ENCODE peak calls at places on chromosomes 11 and 22, in four cellular contexts. A is brain microvascular endothelial cell, B is fibroblast of lung, N is lower lobe of right lung. D is an unnamed sample.

GRCh38 chr11:64164392-64165312 is 1.3 kb downstream of the MACROD1 start:
- DNase-seq in A (no peak), B (no peak), N (no peak), D (no peak)

GRCh38 chr11:122983438-122984185 is 2.0 kb upstream of the BSX start:
- DNase-seq in A (no peak), B (no peak), N (no peak), D (no peak)

GRCh38 chr11:126680109-126680508 is 320.5 kb downstream of the KIRREL3 start:
- DNase-seq in A (no peak), B (peak; percentile 33), N (no peak), D (no peak)

GRCh38 chr11:77522215-77522614 is 48.3 kb upstream of the PAK1 start:
- DNase-seq in A (no peak), B (peak; percentile 94), N (no peak), D (no peak)

GRCh38 chr11:133467686-133468085 is 64.6 kb downstream of the OPCML start:
- DNase-seq in A (no peak), B (no peak), N (no peak), D (no peak)

GRCh38 chr11:1879941-1880720 is 11.6 kb downstream of the PRR33 start:
- DNase-seq in A (no peak), B (peak; percentile 34), N (peak; percentile 47), D (peak; percentile 91)

GRCh38 chr22:46075764-46076531 is 74.4 kb upstream of the PPARA start:
- DNase-seq in A (no peak), B (no peak), N (peak; percentile 32), D (peak; percentile 39)

GRCh38 chr11:45385844-45386243 is 99.7 kb upstream of the SYT13 start:
- DNase-seq in A (no peak), B (no peak), N (no peak), D (no peak)

GRCh38 chr11:61293869-61294716 is 1.0 kb downstream of the VWCE start:
- DNase-seq in A (peak; percentile 34), B (peak; percentile 35), N (peak; percentile 55), D (peak; percentile 58)

GRCh38 chr22:37267128-37267587 is 15.2 kb upstream of the CYTH4 start:
- DNase-seq in A (no peak), B (no peak), N (peak; percentile 71), D (peak; percentile 82)

GRCh38 chr22:41308544-41308947 is 7.2 kb downstream of the ZC3H7B start:
- DNase-seq in A (no peak), B (no peak), N (no peak), D (no peak)

GRCh38 chr22:49392841-49393510 is 434.7 kb downstream of the BRD1 start:
- DNase-seq in A (no peak), B (no peak), N (no peak), D (peak; percentile 13)

GRCh38 chr11:65297026-65297667 is 17.5 kb upstream of the CDC42EP2 start:
- DNase-seq in A (no peak), B (no peak), N (no peak), D (peak; percentile 67)

GRCh38 chr11:10599388-10600175 is 31.1 kb upstream of the LYVE1 start:
- DNase-seq in A (no peak), B (no peak), N (no peak), D (no peak)

GRCh38 chr11:62710001-62710345 is 2.5 kb downstream of the GNG3 start:
- DNase-seq in A (no peak), B (no peak), N (no peak), D (peak; percentile 73)

GRCh38 chr11:72813740-72814138 is 472 bp upstream of the ATG16L2 start:
- DNase-seq in A (peak; percentile 65), B (no peak), N (peak; percentile 93), D (peak; percentile 90)

GRCh38 chr22:22587577-22588188 is 28.6 kb upstream of the PRAME start:
- DNase-seq in A (no peak), B (no peak), N (no peak), D (no peak)

GRCh38 chr11:109552376-109552775 is 130.4 kb downstream of the C11orf87 start:
- DNase-seq in A (no peak), B (peak; percentile 41), N (no peak), D (no peak)

GRCh38 chr22:49149721-49150608 is 677.7 kb downstream of the BRD1 start:
- DNase-seq in A (no peak), B (no peak), N (no peak), D (no peak)

GRCh38 chr11:22432331-22433065 is 94.3 kb downstream of the SLC17A6 start:
- DNase-seq in A (peak; percentile 33), B (peak; percentile 66), N (no peak), D (peak; percentile 35)

GRCh38 chr11:15800121-15800800 is 556.1 kb downstream of the SOX6 start:
- DNase-seq in A (peak; percentile 88), B (peak; percentile 96), N (peak; percentile 69), D (peak; percentile 89)

GRCh38 chr11:64124147-64124546 is 41.8 kb downstream of the MACROD1 start:
- DNase-seq in A (no peak), B (no peak), N (no peak), D (no peak)

GRCh38 chr11:28697920-28698827 is 590.0 kb downstream of the METTL15 start:
- DNase-seq in A (peak; percentile 43), B (peak; percentile 30), N (no peak), D (peak; percentile 59)

GRCh38 chr11:83073884-83074283 is 2.2 kb upstream of the RAB30 start:
- DNase-seq in A (no peak), B (no peak), N (no peak), D (no peak)
- H3K4me3 ChIP-seq in A (no peak overlapping the region), B (no peak overlapping the region), N (no peak overlapping the region), D (no peak overlapping the region)

DNA sequence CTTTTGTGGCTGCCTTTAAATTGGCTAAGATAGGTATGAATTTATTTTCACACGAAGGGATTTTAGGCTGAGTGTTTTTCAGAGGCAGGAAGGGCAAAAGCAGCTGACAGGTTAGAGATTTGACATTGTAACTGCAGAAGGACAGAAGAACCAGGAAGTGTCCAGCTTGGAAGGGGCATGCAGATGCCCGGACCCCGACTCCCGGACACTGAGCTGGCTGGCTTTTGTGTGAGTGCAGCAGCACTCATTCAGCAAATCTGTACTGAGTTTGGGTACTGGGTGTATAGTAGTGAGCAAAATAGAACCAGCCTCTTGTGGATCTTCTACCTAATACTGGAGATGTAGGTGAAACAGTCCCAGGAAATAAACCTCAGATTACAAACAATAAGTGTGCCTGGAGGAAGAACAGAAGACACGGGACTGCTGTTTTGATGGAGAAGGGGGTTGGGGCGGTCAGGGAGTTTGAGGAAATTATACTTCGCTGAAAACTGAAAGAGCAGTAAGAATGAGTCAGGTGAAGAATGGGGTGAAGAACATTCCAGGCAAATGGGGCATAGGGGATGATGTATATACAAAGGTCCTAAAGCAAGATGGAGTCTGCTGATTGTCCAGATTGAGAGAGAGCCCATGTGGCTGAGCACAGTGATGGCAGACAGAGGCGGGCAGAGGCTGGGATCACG is 64.6 kb downstream of the PPFIBP2 start:
- DNase-seq in A (no peak), B (no peak), N (no peak), D (no peak)
- H3K27ac ChIP-seq in A (no peak overlapping the region), B (peak overlapping the region; percentile 50), N (peak overlapping the region; percentile 83), D (peak overlapping the region; percentile 57)

DNA sequence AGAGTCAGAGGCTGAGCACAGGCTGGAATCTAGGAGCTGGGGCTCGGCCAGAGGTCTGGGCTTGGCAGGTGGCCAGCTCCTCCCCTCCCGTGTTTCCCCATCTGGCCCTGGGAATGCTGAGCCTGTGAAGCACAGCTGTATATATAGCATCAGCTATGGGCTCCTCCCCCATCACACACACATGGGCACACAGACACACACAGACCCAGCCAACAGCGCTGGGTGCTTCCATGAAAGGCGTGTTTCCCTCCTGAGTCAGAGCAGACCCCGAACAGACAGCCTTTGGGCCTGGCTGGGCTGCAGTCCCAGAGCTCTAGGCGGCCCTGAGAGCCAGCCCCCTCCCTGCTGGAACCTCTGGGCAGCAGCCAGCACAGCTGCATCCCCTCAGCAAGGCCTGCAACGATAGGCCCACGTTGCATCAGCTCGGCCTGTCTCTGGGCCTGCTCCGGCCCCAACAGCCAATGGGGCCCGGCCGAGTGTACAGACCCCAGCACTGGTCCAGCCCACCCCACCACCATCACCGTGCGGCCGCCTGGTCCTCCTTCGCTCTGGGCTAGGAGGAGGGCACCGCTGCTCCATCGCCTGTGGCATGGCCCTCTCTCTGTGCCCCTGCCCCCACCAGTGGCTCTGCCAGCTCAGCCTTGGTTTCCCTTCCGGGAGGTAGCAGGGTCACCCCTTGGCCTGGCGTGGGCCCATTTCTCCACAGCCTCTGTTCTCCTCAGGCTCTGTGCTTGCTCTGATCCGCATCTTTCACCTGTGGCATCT is 7.6 kb upstream of the SERPINH1 start:
- DNase-seq in A (peak; percentile 99), B (peak; percentile 100), N (peak; percentile 79), D (peak; percentile 98)
- H3K4me3 ChIP-seq in A (peak overlapping the region; percentile 37), B (peak overlapping the region; percentile 20), N (no peak overlapping the region), D (no peak overlapping the region)

DNA sequence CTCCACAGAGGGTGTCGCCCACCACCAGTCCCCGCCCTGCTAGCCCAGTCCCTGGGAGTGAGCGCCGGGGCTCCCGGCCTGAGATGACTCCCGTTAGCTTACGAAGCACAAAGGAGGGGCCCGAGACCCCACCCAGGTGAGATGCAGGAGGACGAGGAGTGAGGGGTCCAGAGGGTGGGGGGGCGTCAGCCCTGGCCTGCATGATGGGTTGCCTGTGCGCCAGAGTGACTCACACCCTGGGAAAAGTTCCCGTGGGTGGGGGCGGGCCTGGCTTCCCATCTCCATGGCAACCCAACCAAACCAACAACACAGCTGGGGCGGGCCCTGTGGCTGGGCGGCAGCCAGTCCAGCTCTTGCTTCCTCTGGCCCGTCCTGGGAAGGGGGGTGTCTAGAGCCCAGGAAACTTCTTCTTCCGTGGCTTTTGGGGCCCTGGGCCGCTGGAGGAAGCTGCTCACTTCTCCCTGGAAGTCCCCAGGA is 4.5 kb downstream of the GAS2L1 start:
- DNase-seq in A (peak; percentile 98), B (peak; percentile 96), N (peak; percentile 95), D (peak; percentile 98)
- H3K27ac ChIP-seq in A (peak overlapping the region; percentile 86), B (peak overlapping the region; percentile 76), N (peak overlapping the region; percentile 90), D (no peak overlapping the region)